ENCODE peak calls at places on chromosomes 13 and 19, in ten cellular contexts. D is GM13976, F is GM13977, V is neural crest cell, C is neural progenitor cell, P is dorsolateral prefrontal cortex, H is uterus, Q is fibroblast of villous mesenchyme, Y is heart left ventricle, X is WERI-Rb-1. T is an unnamed sample.

GRCh38 chr13:109862627-109863026 is 76.2 kb upstream of the IRS2 start:
- DNase-seq in D (no peak), F (no peak), V (no peak), C (no peak), P (no peak), H (no peak), Q (peak; percentile 71), Y (no peak), X (no peak), T (no peak)

GRCh38 chr13:35923347-35923746 is 207.8 kb downstream of the DCLK1 start:
- DNase-seq in D (no peak), F (no peak), V (no peak), C (no peak), P (no peak), H (no peak), Q (peak; percentile 19), Y (peak; percentile 30), X (no peak), T (no peak)

GRCh38 chr13:113562085-113562749 is 22.3 kb upstream of the TFDP1 start:
- DNase-seq in D (peak; percentile 81), F (peak; percentile 81), V (peak; percentile 76), C (peak; percentile 93), P (peak; percentile 73), H (peak; percentile 67), Q (peak; percentile 77), Y (peak; percentile 54), X (peak; percentile 94), T (peak; percentile 87)

GRCh38 chr19:17074628-17075034 is 621 bp downstream of the HAUS8 start:
- DNase-seq in D (no peak), F (peak; percentile 32), V (no peak), C (no peak), P (no peak), H (no peak), Q (no peak), Y (no peak), X (no peak), T (no peak)

GRCh38 chr13:75762066-75762937 is 126.2 kb downstream of the LMO7 start:
- DNase-seq in D (peak; percentile 25), F (peak; percentile 30), V (no peak), C (no peak), P (no peak), H (no peak), Q (peak; percentile 83), Y (no peak), X (no peak), T (no peak)

GRCh38 chr13:42707003-42707402 is 74.4 kb upstream of the FAM216B start:
- DNase-seq in D (no peak), F (no peak), V (no peak), C (no peak), P (no peak), H (no peak), Q (no peak), Y (no peak), X (no peak), T (no peak)

GRCh38 chr19:46082728-46083050 is 41.8 kb downstream of the IGFL3 start:
- DNase-seq in D (no peak), F (no peak), V (no peak), C (no peak), P (no peak), H (no peak), Q (no peak), Y (no peak), X (no peak), T (no peak)

GRCh38 chr19:47494211-47494547 is 10.2 kb upstream of the KPTN start:
- DNase-seq in D (no peak), F (no peak), V (no peak), C (no peak), P (no peak), H (no peak), Q (no peak), Y (no peak), X (no peak), T (no peak)

GRCh38 chr13:57673197-57673596 is 41.7 kb downstream of the PCDH17 start:
- DNase-seq in D (no peak), F (no peak), V (no peak), C (peak; percentile 71), P (no peak), H (no peak), Q (no peak), Y (no peak), X (no peak), T (no peak)

GRCh38 chr13:28434934-28435333 is 60.0 kb downstream of the FLT1 start:
- DNase-seq in D (no peak), F (no peak), V (no peak), C (no peak), P (no peak), H (no peak), Q (peak; percentile 46), Y (no peak), X (no peak), T (no peak)

GRCh38 chr13:88823114-88823513 is 1151.9 kb downstream of the SLITRK5 start:
- DNase-seq in D (no peak), F (no peak), V (no peak), C (no peak), P (no peak), H (no peak), Q (no peak), Y (no peak), X (no peak), T (no peak)

GRCh38 chr13:113665582-113666323 is 1.3 kb upstream of the GRK1 start:
- DNase-seq in D (no peak), F (no peak), V (peak; percentile 36), C (no peak), P (peak; percentile 18), H (peak; percentile 9), Q (no peak), Y (peak; percentile 3), X (peak; percentile 12), T (peak; percentile 16)

GRCh38 chr13:33953203-33953602 is 135.3 kb downstream of the RFC3 start:
- DNase-seq in D (no peak), F (no peak), V (no peak), C (no peak), P (no peak), H (no peak), Q (peak; percentile 12), Y (no peak), X (no peak), T (no peak)

GRCh38 chr13:79447741-79448140 is 33.2 kb upstream of the NDFIP2 start:
- DNase-seq in D (no peak), F (no peak), V (no peak), C (peak; percentile 25), P (no peak), H (no peak), Q (no peak), Y (no peak), X (no peak), T (no peak)

GRCh38 chr13:99087954-99088491 is 110.2 kb upstream of the DOCK9 start:
- DNase-seq in D (no peak), F (no peak), V (no peak), C (peak; percentile 37), P (no peak), H (no peak), Q (no peak), Y (no peak), X (peak; percentile 45), T (peak; percentile 40)

GRCh38 chr13:44305845-44306244 is 67.8 kb upstream of the SERP2 start:
- DNase-seq in D (no peak), F (no peak), V (peak; percentile 16), C (peak; percentile 34), P (no peak), H (no peak), Q (peak; percentile 43), Y (no peak), X (no peak), T (no peak)

GRCh38 chr13:105996391-105997028 is 539.0 kb downstream of the EFNB2 start:
- DNase-seq in D (no peak), F (no peak), V (no peak), C (no peak), P (no peak), H (no peak), Q (no peak), Y (no peak), X (peak; percentile 96), T (no peak)

GRCh38 chr13:95896302-95896701 is 156.9 kb downstream of the UGGT2 start:
- DNase-seq in D (no peak), F (no peak), V (no peak), C (no peak), P (no peak), H (no peak), Q (peak; percentile 13), Y (no peak), X (no peak), T (no peak)
- TF ChIP-seq CTCF in D (no peak), F (no peak), V (no peak), C (no peak), P (no peak), H (no peak), Q (no peak), Y (no peak), X (no peak), T (no peak)

GRCh38 chr19:4362871-4363545 is 19.6 kb downstream of the MPND start:
- DNase-seq in D (peak; percentile 38), F (no peak), V (no peak), C (peak; percentile 42), P (no peak), H (no peak), Q (no peak), Y (no peak), X (no peak), T (no peak)
- TF ChIP-seq CTCF in D (no peak), F (no peak), V (peak; percentile 24), C (peak; percentile 32), P (no peak), H (no peak), Q (peak; percentile 21), Y (no peak), X (peak; percentile 44), T (no peak)

GRCh38 chr19:1017906-1018305 is 3.0 kb downstream of the TMEM259 start:
- DNase-seq in D (no peak), F (no peak), V (no peak), C (no peak), P (no peak), H (no peak), Q (no peak), Y (no peak), X (no peak), T (no peak)
- TF ChIP-seq CTCF in D (no peak), F (no peak), V (no peak), C (no peak), P (no peak), H (no peak), Q (no peak), Y (no peak), X (no peak), T (no peak)

GRCh38 chr13:30157616-30157993 is 149.7 kb downstream of the KATNAL1 start:
- DNase-seq in D (peak; percentile 69), F (peak; percentile 76), V (no peak), C (no peak), P (no peak), H (no peak), Q (no peak), Y (no peak), X (no peak), T (no peak)

GRCh38 chr13:30156826-30157615 is 150.3 kb downstream of the KATNAL1 start:
- DNase-seq in D (no peak), F (no peak), V (no peak), C (no peak), P (no peak), H (no peak), Q (no peak), Y (no peak), X (no peak), T (no peak)

GRCh38 chr13:30156270-30156669 is 151.1 kb downstream of the KATNAL1 start:
- DNase-seq in D (peak; percentile 18), F (no peak), V (no peak), C (no peak), P (no peak), H (no peak), Q (no peak), Y (no peak), X (no peak), T (no peak)

GRCh38 chr13:30159446-30159839 is 147.9 kb downstream of the KATNAL1 start:
- DNase-seq in D (peak; percentile 52), F (no peak), V (no peak), C (no peak), P (no peak), H (no peak), Q (peak; percentile 70), Y (no peak), X (no peak), T (no peak)

GRCh38 chr13:30158774-30159445 is 148.4 kb downstream of the KATNAL1 start:
- DNase-seq in D (peak; percentile 37), F (no peak), V (no peak), C (no peak), P (no peak), H (peak; percentile 55), Q (peak; percentile 75), Y (no peak), X (no peak), T (no peak)
- TF ChIP-seq CTCF in D (peak; percentile 31), F (peak; percentile 41), V (no peak), C (no peak), P (no peak), H (peak; percentile 40), Q (peak; percentile 70), Y (no peak), X (peak; percentile 29), T (no peak)